ENCODE peak calls at places on chromosome 16, in eight cellular contexts. D, U, I, G, H, C, Q and T are unnamed samples.

GRCh38 chr16:20409398-20410152 is at the start of gene ACSM5:
- DNase-seq in D (no peak), U (peak), I (peak), G (no peak), H (no peak), C (no peak), Q (no peak), T (no peak)

GRCh38 chr16:62157544-62157943 is 121.3 kb upstream of the CDH8 start:
- DNase-seq in D (no peak), U (no peak), I (no peak), G (no peak), H (no peak), C (no peak), Q (no peak), T (no peak)

GRCh38 chr16:55949518-55949917 is 74.3 kb upstream of the CES5A start:
- DNase-seq in D (peak), U (no peak), I (no peak), G (no peak), H (no peak), C (peak), Q (no peak), T (no peak)

GRCh38 chr16:583815-584591 is 5.9 kb upstream of the RAB40C start:
- DNase-seq in D (no peak), U (no peak), I (no peak), G (no peak), H (no peak), C (no peak), Q (no peak), T (no peak)

GRCh38 chr16:88920618-88921602 is 54.5 kb upstream of the PABPN1L start:
- DNase-seq in D (peak), U (no peak), I (peak), G (peak), H (no peak), C (no peak), Q (no peak), T (peak)

GRCh38 chr16:6035161-6035560 is 937.6 kb upstream of the EEF2KMT start:
- DNase-seq in D (no peak), U (no peak), I (no peak), G (no peak), H (no peak), C (no peak), Q (no peak), T (no peak)

GRCh38 chr16:80804451-80805383 is at the start of gene CDYL2:
- DNase-seq in D (peak), U (peak), I (peak), G (peak), H (no peak), C (no peak), Q (peak), T (no peak)

GRCh38 chr16:3960049-3960809 is 79.7 kb upstream of the CREBBP start:
- DNase-seq in D (peak), U (no peak), I (no peak), G (peak), H (no peak), C (no peak), Q (no peak), T (no peak)

GRCh38 chr16:52254753-52255152 is 292.2 kb downstream of the TOX3 start:
- DNase-seq in D (no peak), U (no peak), I (no peak), G (no peak), H (no peak), C (no peak), Q (no peak), T (no peak)

GRCh38 chr16:80006175-80006895 is 405.8 kb upstream of the MAF start:
- DNase-seq in D (no peak), U (no peak), I (no peak), G (no peak), H (no peak), C (no peak), Q (no peak), T (no peak)

GRCh38 chr16:86362155-86362849 is 148.0 kb upstream of the FOXF1 start:
- DNase-seq in D (no peak), U (no peak), I (no peak), G (no peak), H (peak), C (no peak), Q (no peak), T (no peak)

GRCh38 chr16:65176603-65177002 is 54.7 kb upstream of the CDH11 start:
- DNase-seq in D (peak), U (no peak), I (no peak), G (no peak), H (peak), C (peak), Q (no peak), T (no peak)

GRCh38 chr16:61792194-61792904 is 243.9 kb downstream of the CDH8 start:
- DNase-seq in D (peak), U (no peak), I (no peak), G (no peak), H (peak), C (peak), Q (no peak), T (no peak)

GRCh38 chr16:7334801-7335560 is 2.3 kb downstream of the RBFOX1 start:
- DNase-seq in D (no peak), U (no peak), I (no peak), G (no peak), H (no peak), C (no peak), Q (no peak), T (no peak)

GRCh38 chr16:2082171-2082982 is 34.6 kb downstream of the TSC2 start:
- DNase-seq in D (no peak), U (no peak), I (no peak), G (no peak), H (no peak), C (no peak), Q (no peak), T (no peak)

GRCh38 chr16:88785106-88785924 is at the start of gene PIEZO1:
- DNase-seq in D (peak), U (peak), I (peak), G (peak), H (peak), C (no peak), Q (peak), T (peak)

GRCh38 chr16:30473231-30474061 is 904 bp downstream of the ITGAL start:
- DNase-seq in D (no peak), U (no peak), I (peak), G (no peak), H (no peak), C (no peak), Q (peak), T (peak)

GRCh38 chr16:85612191-85612800 is 826 bp upstream of the GSE1 start:
- DNase-seq in D (peak), U (no peak), I (no peak), G (peak), H (peak), C (peak), Q (no peak), T (no peak)

GRCh38 chr16:1998360-1998835 is 8.6 kb downstream of the SYNGR3 start:
- DNase-seq in D (no peak), U (no peak), I (no peak), G (no peak), H (no peak), C (no peak), Q (no peak), T (no peak)

GRCh38 chr16:85497622-85498314 is 115.4 kb upstream of the GSE1 start:
- DNase-seq in D (no peak), U (no peak), I (no peak), G (no peak), H (no peak), C (no peak), Q (no peak), T (no peak)

GRCh38 chr16:1656808-1657617 is 21.1 kb upstream of the JPT2 start:
- DNase-seq in D (no peak), U (no peak), I (no peak), G (no peak), H (no peak), C (no peak), Q (no peak), T (no peak)

GRCh38 chr16:87322360-87322759 is 5.2 kb upstream of the C16orf95 start:
- DNase-seq in D (no peak), U (no peak), I (no peak), G (no peak), H (no peak), C (no peak), Q (no peak), T (no peak)

GRCh38 chr16:75798714-75799113 is 72.4 kb upstream of the CPHXL start:
- DNase-seq in D (no peak), U (no peak), I (no peak), G (no peak), H (no peak), C (no peak), Q (no peak), T (no peak)

GRCh38 chr16:28901862-28902261 is 23.2 kb downstream of the RABEP2 start:
- DNase-seq in D (no peak), U (no peak), I (no peak), G (no peak), H (no peak), C (no peak), Q (no peak), T (no peak)

GRCh38 chr16:58638148-58639036 is 8.8 kb upstream of the CNOT1 start:
- DNase-seq in D (peak), U (no peak), I (no peak), G (peak), H (peak), C (peak), Q (no peak), T (no peak)

GRCh38 chr16:4055748-4056147 is 60.5 kb downstream of the ADCY9 start:
- DNase-seq in D (no peak), U (no peak), I (no peak), G (no peak), H (no peak), C (no peak), Q (no peak), T (no peak)

GRCh38 chr16:11794991-11795886 is 1.8 kb downstream of the ZC3H7A start:
- DNase-seq in D (peak), U (no peak), I (no peak), G (no peak), H (no peak), C (no peak), Q (no peak), T (no peak)

GRCh38 chr16:19389246-19389645 is 28.4 kb upstream of the TMC5 start:
- DNase-seq in D (no peak), U (no peak), I (no peak), G (peak), H (peak), C (no peak), Q (no peak), T (no peak)

GRCh38 chr16:12992066-12992465 is 90.7 kb downstream of the SHISA9 start:
- DNase-seq in D (no peak), U (no peak), I (no peak), G (no peak), H (no peak), C (no peak), Q (no peak), T (no peak)

GRCh38 chr16:68737046-68737729 is at the start of gene CDH1:
- DNase-seq in D (no peak), U (no peak), I (no peak), G (peak), H (no peak), C (no peak), Q (no peak), T (no peak)

GRCh38 chr16:56916571-56917403 is 15.2 kb upstream of the HERPUD1 start:
- DNase-seq in D (no peak), U (peak), I (peak), G (no peak), H (no peak), C (no peak), Q (no peak), T (no peak)

GRCh38 chr16:17147942-17148341 is 322.8 kb downstream of the XYLT1 start:
- DNase-seq in D (no peak), U (no peak), I (no peak), G (no peak), H (no peak), C (no peak), Q (no peak), T (no peak)

GRCh38 chr16:52489894-52490293 is 57.0 kb downstream of the TOX3 start:
- DNase-seq in D (no peak), U (no peak), I (no peak), G (no peak), H (no peak), C (no peak), Q (no peak), T (no peak)